ENCODE peak calls at places on chromosomes 13 and 19, in five cellular contexts. Z, B, M, E and F are unnamed samples.

GRCh38 chr13:108281941-108282340 is 12.4 kb downstream of the TNFSF13B start:
- DNase-seq in E (no peak), B (no peak), M (no peak), Z (no peak), F (no peak)

GRCh38 chr13:84430015-84430414 is 547.7 kb upstream of the SLITRK1 start:
- DNase-seq in M (no peak), B (no peak), Z (no peak), E (no peak), F (no peak)

GRCh38 chr19:5534787-5535586 is 32.8 kb downstream of the TINCR start:
- DNase-seq in Z (no peak), E (no peak), M (peak), B (no peak), F (no peak)

GRCh38 chr19:4575267-4575793 is 15.8 kb upstream of the SEMA6B start:
- DNase-seq in E (peak), B (no peak), Z (peak), M (peak), F (no peak)

GRCh38 chr13:62964522-62964921 is 1548.9 kb upstream of the PCDH20 start:
- DNase-seq in E (no peak), M (no peak), Z (no peak), B (no peak), F (no peak)

GRCh38 chr13:89695343-89696257 is 1651.9 kb upstream of the MIR17HG start:
- DNase-seq in B (no peak), E (peak), Z (no peak), M (peak), F (no peak)

GRCh38 chr13:35856721-35857346 is 274.3 kb downstream of the DCLK1 start:
- DNase-seq in B (no peak), E (no peak), Z (no peak), M (no peak), F (no peak)

GRCh38 chr19:9847087-9847671 is 12.1 kb downstream of the PIN1 start:
- DNase-seq in M (peak), Z (no peak), E (peak), B (no peak), F (peak)

GRCh38 chr13:110869805-110870706 is 44.8 kb downstream of the ANKRD10 start:
- DNase-seq in M (peak), Z (peak), B (no peak), E (peak), F (no peak)

GRCh38 chr19:39446365-39447084 is 1.1 kb downstream of the SUPT5H start:
- DNase-seq in B (no peak), M (no peak), Z (no peak), E (no peak), F (no peak)

GRCh38 chr19:46962030-46962570 is 57.5 kb upstream of the NPAS1 start:
- DNase-seq in Z (no peak), M (no peak), B (no peak), E (no peak), F (no peak)

GRCh38 chr19:3556978-3557460 is 367 bp downstream of the MFSD12 start:
- DNase-seq in Z (no peak), B (peak), M (peak), E (no peak), F (peak)

GRCh38 chr19:40492274-40492673 is 25.5 kb downstream of the SPTBN4 start:
- DNase-seq in E (no peak), B (no peak), M (no peak), Z (no peak), F (no peak)

GRCh38 chr13:89951341-89951740 is 1396.1 kb upstream of the MIR17HG start:
- DNase-seq in Z (no peak), B (no peak), M (no peak), E (no peak), F (no peak)

GRCh38 chr13:24386816-24387708 is 77.7 kb downstream of the C1QTNF9 start:
- DNase-seq in B (no peak), M (no peak), Z (no peak), E (no peak), F (no peak)

GRCh38 chr13:49615844-49616687 is 12.2 kb upstream of the ARL11 start:
- DNase-seq in Z (no peak), B (no peak), E (no peak), M (no peak), F (no peak)

GRCh38 chr19:17974551-17974950 is 7.6 kb downstream of the KCNN1 start:
- DNase-seq in M (no peak), B (no peak), Z (no peak), E (no peak), F (no peak)

GRCh38 chr13:79455331-79455730 is 25.6 kb upstream of the NDFIP2 start:
- DNase-seq in E (no peak), Z (no peak), B (no peak), M (no peak), F (no peak)

GRCh38 chr19:33702606-33703437 is 81.1 kb downstream of the CHST8 start:
- DNase-seq in E (no peak), M (no peak), B (no peak), Z (no peak), F (no peak)

GRCh38 chr13:26050568-26051230 is 1.1 kb downstream of the SHISA2 start:
- DNase-seq in Z (no peak), B (no peak), M (peak), E (no peak), F (no peak)

GRCh38 chr19:10120538-10121198 is 969 bp upstream of the EIF3G start:
- DNase-seq in E (peak), B (no peak), Z (no peak), M (no peak), F (no peak)

GRCh38 chr13:50230365-50230978 is 215.2 kb downstream of the KCNRG start:
- DNase-seq in E (no peak), Z (no peak), M (no peak), B (no peak), F (no peak)

GRCh38 chr13:113743366-113744195 is 15.4 kb upstream of the TMEM255B start:
- DNase-seq in B (no peak), M (no peak), E (no peak), Z (no peak), F (no peak)

GRCh38 chr19:48636859-48637448 is at the start of gene DBP:
- DNase-seq in Z (peak), E (no peak), B (no peak), M (no peak), F (no peak)

GRCh38 chr13:26460652-26461051 is 96.8 kb upstream of the WASF3 start:
- DNase-seq in E (no peak), Z (no peak), M (no peak), B (no peak), F (no peak)